ENCODE peak calls at places on chromosomes 6 and 20, in six cellular contexts. W is H1, L is H9, Z is neuronal stem cell, J is mesenchymal stem cell, H is IMR-90. U is an unnamed sample.
A peak's percentile ranks its signal among the peaks of the same experiment; 100 is the strongest.

GRCh38 chr20:12110711-12111110 is 193.0 kb downstream of the BTBD3 start:
- DNase-seq in J (no peak), Z (no peak), L (no peak), H (no peak), W (no peak), U (no peak)

GRCh38 chr20:46631212-46631869 is 19.9 kb downstream of the SLC13A3 start:
- DNase-seq in W (no peak), H (peak; percentile 15), L (no peak), J (peak; percentile 12), Z (no peak), U (peak; percentile 93)

GRCh38 chr6:82365011-82365751 is 1.6 kb downstream of the TPBG start:
- DNase-seq in W (no peak), J (peak; percentile 58), Z (peak; percentile 14), H (peak; percentile 35), L (peak; percentile 67), U (peak; percentile 77)

GRCh38 chr6:137107767-137108105 is 63.0 kb upstream of the IL20RA start:
- DNase-seq in J (no peak), L (no peak), H (no peak), W (no peak), Z (no peak), U (no peak)

GRCh38 chr6:154500769-154501171 is 9.7 kb downstream of the CNKSR3 start:
- DNase-seq in H (no peak), L (no peak), W (no peak), J (no peak), Z (no peak), U (no peak)

GRCh38 chr20:17594443-17594842 is 24.6 kb downstream of the DSTN start:
- DNase-seq in J (peak; percentile 77), H (peak; percentile 87), W (no peak), Z (no peak), L (no peak), U (peak; percentile 89)

GRCh38 chr6:139650941-139651340 is 276.5 kb upstream of the CITED2 start:
- DNase-seq in L (no peak), J (peak; percentile 41), Z (no peak), W (no peak), H (no peak), U (no peak)

GRCh38 chr6:13229205-13230085 is 98.9 kb downstream of the TBC1D7 start:
- DNase-seq in J (no peak), H (no peak), Z (no peak), L (peak; percentile 36), W (no peak), U (no peak)

GRCh38 chr20:46894971-46895905 is 595 bp downstream of the EYA2 start:
- DNase-seq in J (no peak), L (peak; percentile 39), Z (peak; percentile 38), W (no peak), H (peak; percentile 68), U (peak; percentile 53)

GRCh38 chr6:95601133-95601532 is 23.8 kb downstream of the MANEA start:
- DNase-seq in L (no peak), J (peak; percentile 86), Z (no peak), W (no peak), H (peak; percentile 81), U (peak; percentile 3)

DNA sequence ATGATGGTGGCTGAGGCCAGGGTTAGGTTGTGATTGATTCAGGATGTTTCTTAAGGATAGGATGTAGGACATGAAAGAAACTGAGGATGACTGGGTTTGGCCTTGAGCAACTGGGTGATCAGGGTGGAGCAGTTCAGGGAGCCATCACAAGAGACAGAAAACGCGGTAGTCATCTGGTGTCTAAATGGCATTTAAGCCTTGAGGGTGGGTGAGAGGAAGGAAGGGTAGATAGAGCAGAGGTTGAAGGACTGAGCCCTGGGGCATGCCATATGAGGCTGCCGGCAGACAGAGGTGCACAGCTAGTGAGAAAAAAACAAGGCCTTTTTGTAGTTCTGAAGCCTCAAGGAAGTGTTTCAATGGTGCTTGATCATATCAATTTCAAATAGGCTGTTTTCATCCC is 1.9 kb downstream of the POU5F1 start:
- DNase-seq in W (no peak), H (no peak), J (no peak), Z (no peak), L (no peak), U (peak; percentile 87)
- H2AK5ac ChIP-seq in W (no peak overlapping the region), H (no peak overlapping the region), J (no peak overlapping the region), Z (no peak overlapping the region), L (no peak overlapping the region), U (no peak overlapping the region)

DNA sequence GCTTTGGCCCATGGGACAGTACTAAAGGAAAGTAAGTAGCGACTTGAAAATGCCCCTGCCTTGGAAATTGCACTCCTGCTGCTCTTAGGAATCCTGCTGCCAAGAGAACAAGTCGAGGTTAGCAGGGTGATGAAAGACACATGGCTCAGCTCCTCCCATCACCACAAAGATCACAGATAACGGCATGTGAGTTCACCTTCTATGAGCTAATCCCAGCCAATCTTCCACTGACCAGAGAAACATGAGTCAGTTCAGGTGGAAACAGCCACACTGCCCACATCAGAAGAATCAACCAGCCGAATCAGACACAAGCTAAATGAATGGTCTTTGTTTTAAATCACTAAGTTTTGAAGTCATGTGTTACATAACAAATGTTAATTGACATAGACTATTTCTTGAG is 106.3 kb downstream of the PRKN start:
- DNase-seq in J (peak; percentile 46), L (no peak), H (no peak), Z (no peak), W (no peak), U (peak; percentile 70)
- H3K14ac ChIP-seq in J (no peak overlapping the region), L (no peak overlapping the region), H (no peak overlapping the region), Z (no peak overlapping the region), W (no peak overlapping the region), U (no peak overlapping the region)

DNA sequence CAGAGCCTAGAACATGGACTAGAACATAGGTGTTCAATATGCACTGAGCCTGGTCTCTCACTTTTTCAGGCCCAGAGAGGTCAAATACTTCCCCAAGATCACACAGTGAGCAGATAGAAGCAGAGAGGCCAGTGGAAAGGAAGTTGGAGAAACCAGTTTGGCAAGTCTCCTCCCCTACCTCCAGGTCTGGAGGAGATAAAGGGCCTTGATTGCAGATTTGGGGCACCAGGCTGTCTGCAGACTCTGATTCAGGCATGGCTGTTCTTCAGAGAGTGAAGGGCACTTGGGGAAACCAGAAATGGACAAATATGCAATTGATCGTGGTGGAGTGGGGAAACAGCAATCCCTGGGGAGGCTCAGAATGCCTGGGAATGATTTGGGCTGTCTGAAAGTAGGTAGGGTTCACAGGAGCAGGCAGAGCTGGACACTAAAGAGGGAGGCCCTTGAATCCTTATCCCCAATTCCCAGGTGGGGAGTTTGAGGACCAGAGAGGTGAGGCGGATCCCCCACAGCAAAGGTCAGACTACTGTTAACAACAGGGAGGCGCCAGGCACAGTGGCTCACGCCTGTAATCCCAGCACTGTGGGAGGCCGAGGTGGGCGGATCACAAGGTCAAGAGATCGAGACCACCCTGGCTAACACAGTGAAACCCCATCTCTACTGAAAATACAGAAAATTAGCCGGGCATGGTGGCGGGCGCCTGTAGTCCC is 2.3 kb downstream of the PEDS1 start:
- DNase-seq in W (no peak), H (no peak), J (peak; percentile 38), Z (no peak), L (no peak), U (peak; percentile 83)
- H2AK5ac ChIP-seq in W (no peak overlapping the region), H (no peak overlapping the region), J (no peak overlapping the region), Z (no peak overlapping the region), L (no peak overlapping the region), U (peak overlapping the region; percentile 25)

GRCh38 chr6:75827163-75827562 is 78.1 kb downstream of the MYO6 start:
- DNase-seq in J (no peak), H (no peak), W (no peak), Z (no peak), L (no peak), U (no peak)

GRCh38 chr6:75819776-75820487 is 70.9 kb downstream of the MYO6 start:
- DNase-seq in L (no peak), H (no peak), Z (no peak), J (no peak), W (no peak), U (peak; percentile 65)

GRCh38 chr6:75818061-75818855 is 69.2 kb downstream of the MYO6 start:
- DNase-seq in H (peak; percentile 56), J (peak; percentile 28), Z (no peak), L (no peak), W (no peak), U (no peak)

DNA sequence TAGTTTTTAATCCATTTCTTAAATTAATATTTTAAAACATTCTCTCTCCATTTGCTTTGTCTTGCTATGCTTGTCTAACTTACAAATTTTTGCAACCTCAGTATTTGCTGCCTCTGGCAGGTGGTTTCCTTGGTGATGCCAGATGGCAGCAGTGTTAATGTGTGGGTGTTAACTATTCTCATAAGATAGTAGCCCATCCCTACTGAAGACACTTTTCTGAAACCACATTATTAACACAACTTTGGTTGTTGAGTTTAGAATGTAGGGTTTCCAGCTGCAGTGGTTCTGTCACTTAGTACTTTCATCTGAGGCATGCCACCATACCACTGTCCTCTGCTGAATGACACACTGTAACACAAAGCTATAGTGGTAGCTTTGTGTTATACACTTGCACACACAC is 75.1 kb downstream of the MYO6 start:
- DNase-seq in H (no peak), Z (no peak), L (no peak), J (no peak), W (no peak), U (no peak)
- H3K14ac ChIP-seq in H (no peak overlapping the region), Z (no peak overlapping the region), L (no peak overlapping the region), J (no peak overlapping the region), W (no peak overlapping the region), U (no peak overlapping the region)

GRCh38 chr6:40387127-40387870 is 199.9 kb downstream of the LRFN2 start:
- DNase-seq in Z (no peak), W (no peak), J (no peak), H (no peak), L (no peak), U (no peak)
- H2AK5ac ChIP-seq in Z (no peak overlapping the region), W (no peak overlapping the region), J (no peak overlapping the region), H (no peak overlapping the region), L (no peak overlapping the region), U (no peak overlapping the region)